ENCODE peak calls at places on chromosomes 6 and 20, in eight cellular contexts. H is GM23338, A is stomach, W is breast epithelium, M is H1, D is HepG2, X is upper lobe of left lung, G is HCT116. T is an unnamed sample. For H3K4me1, the result is how much of the 10 kb centered on the place peaks cover.

GRCh38 chr6:109869398-109870165 is 108.5 kb upstream of the GPR6 start:
- DNase-seq in G (no peak), X (no peak), D (no peak), W (no peak), H (no peak), M (no peak), A (no peak), T (no peak)

GRCh38 chr6:54248994-54249393 is 59.2 kb upstream of the TINAG start:
- DNase-seq in H (no peak), X (no peak), M (no peak), A (no peak), G (no peak), D (no peak), W (no peak), T (no peak)

GRCh38 chr6:76701610-76702009 is 629.1 kb upstream of the IMPG1 start:
- DNase-seq in H (no peak), G (no peak), X (no peak), M (no peak), W (no peak), A (no peak), D (no peak), T (no peak)

GRCh38 chr20:59992531-59992930 is 34.3 kb downstream of the CDH26 start:
- DNase-seq in D (no peak), X (no peak), W (no peak), H (no peak), G (no peak), M (no peak), A (no peak), T (no peak)

GRCh38 chr6:158418501-158418900 is 106.2 kb downstream of the TULP4 start:
- DNase-seq in W (no peak), G (no peak), H (no peak), A (no peak), D (no peak), X (no peak), M (no peak), T (no peak)

GRCh38 chr6:128363424-128363823 is 157.0 kb downstream of the PTPRK start:
- DNase-seq in M (no peak), A (no peak), W (no peak), H (no peak), D (no peak), X (no peak), G (no peak), T (no peak)

GRCh38 chr20:53162251-53162835 is 190.2 kb downstream of the TSHZ2 start:
- DNase-seq in X (no peak), A (no peak), G (peak), D (no peak), H (peak), W (no peak), M (no peak), T (no peak)

GRCh38 chr6:165519316-165519715 is 143.7 kb downstream of the PDE10A start:
- DNase-seq in G (no peak), W (no peak), A (no peak), X (no peak), M (no peak), H (no peak), D (no peak), T (no peak)

GRCh38 chr20:13788167-13788834 is 3.5 kb downstream of the NDUFAF5 start:
- DNase-seq in X (no peak), W (no peak), H (peak), D (peak), A (peak), M (no peak), G (peak), T (no peak)

GRCh38 chr6:73519943-73520687 is 717 bp downstream of the EEF1A1 start:
- DNase-seq in D (peak), G (no peak), M (no peak), X (peak), A (peak), W (peak), H (peak), T (no peak)

GRCh38 chr6:38020593-38020992 is 201.1 kb downstream of the ZFAND3 start:
- DNase-seq in D (no peak), G (no peak), W (no peak), M (no peak), X (no peak), H (no peak), A (no peak), T (no peak)

GRCh38 chr6:102085257-102085656 is 691.7 kb downstream of the GRIK2 start:
- DNase-seq in G (no peak), X (no peak), H (no peak), A (no peak), M (no peak), W (no peak), D (no peak), T (no peak)

GRCh38 chr6:47000842-47001241 is 41.3 kb downstream of the ADGRF1 start:
- DNase-seq in G (no peak), M (no peak), A (no peak), W (no peak), H (no peak), X (peak), D (no peak), T (no peak)

GRCh38 chr6:1607557-1608221 is 2.0 kb upstream of the FOXC1 start:
- DNase-seq in A (no peak), W (no peak), M (peak), G (no peak), X (no peak), D (peak), H (peak), T (no peak)

GRCh38 chr6:10558575-10558974 is 37.4 kb downstream of the GCNT2 start:
- DNase-seq in D (no peak), X (no peak), H (peak), W (no peak), G (no peak), A (peak), M (no peak), T (no peak)

GRCh38 chr6:7933794-7934193 is 23.2 kb upstream of the TXNDC5 start:
- DNase-seq in A (no peak), H (no peak), W (no peak), D (no peak), G (no peak), M (no peak), X (no peak), T (no peak)

GRCh38 chr6:16060039-16060438 is 68.8 kb upstream of the MYLIP start:
- DNase-seq in A (no peak), X (no peak), G (no peak), W (no peak), D (no peak), H (no peak), M (no peak), T (no peak)

GRCh38 chr6:116217069-116217468 is 36.8 kb downstream of the TSPYL4 start:
- DNase-seq in D (peak), A (no peak), W (no peak), M (no peak), X (no peak), G (peak), H (peak), T (peak)

GRCh38 chr6:137486388-137486787 is 7.8 kb downstream of the OLIG3 start:
- DNase-seq in M (no peak), X (no peak), H (peak), D (no peak), A (no peak), G (no peak), W (no peak), T (no peak)

GRCh38 chr6:107207251-107207890 is 92.1 kb upstream of the BEND3 start:
- DNase-seq in W (no peak), X (no peak), A (no peak), G (no peak), D (no peak), H (no peak), M (no peak), T (no peak)

GRCh38 chr20:20076297-20077065 is 24.1 kb downstream of the CFAP61 start:
- DNase-seq in A (no peak), X (no peak), G (no peak), M (no peak), H (no peak), D (no peak), W (no peak), T (no peak)

GRCh38 chr6:37371158-37372083 is 17.6 kb downstream of the RNF8 start:
- DNase-seq in H (no peak), G (no peak), X (no peak), W (no peak), D (no peak), M (no peak), A (no peak), T (no peak)

GRCh38 chr6:137967689-137968467 is 100.8 kb downstream of the TNFAIP3 start:
- DNase-seq in W (no peak), A (no peak), G (no peak), D (no peak), M (no peak), H (no peak), X (no peak), T (no peak)

GRCh38 chr6:162705736-162706135 is 21.8 kb downstream of the PRKN start:
- DNase-seq in H (no peak), G (no peak), D (no peak), A (no peak), M (no peak), W (no peak), X (no peak), T (no peak)

GRCh38 chr6:4088684-4089083 is 9.7 kb upstream of the FAM217A start:
- DNase-seq in A (no peak), D (no peak), M (no peak), H (no peak), X (no peak), G (no peak), W (no peak), T (no peak)

GRCh38 chr20:63518946-63519764 is 1.4 kb upstream of the PPDPF start:
- DNase-seq in X (peak), H (no peak), M (no peak), A (no peak), D (no peak), G (no peak), W (no peak), T (no peak)

GRCh38 chr6:128821116-128821515 is 61.8 kb upstream of the LAMA2 start:
- DNase-seq in G (no peak), H (no peak), D (no peak), A (no peak), M (no peak), W (no peak), X (no peak), T (no peak)

GRCh38 chr20:50933589-50933988 is 2.4 kb upstream of the ADNP start:
- DNase-seq in X (no peak), W (no peak), M (no peak), A (no peak), H (no peak), D (no peak), G (no peak), T (no peak)

GRCh38 chr20:47306755-47307370 is 49.6 kb downstream of the ZMYND8 start:
- DNase-seq in M (no peak), A (no peak), H (no peak), G (no peak), X (no peak), D (no peak), W (no peak), T (no peak)

GRCh38 chr6:20744911-20745557 is 210.8 kb downstream of the CDKAL1 start:
- DNase-seq in M (no peak), X (no peak), G (no peak), A (no peak), D (no peak), W (no peak), H (no peak), T (no peak)

GRCh38 chr6:69059413-69059812 is 424.3 kb downstream of the ADGRB3 start:
- DNase-seq in A (no peak), M (no peak), H (no peak), X (no peak), W (no peak), D (no peak), G (no peak), T (no peak)

GRCh38 chr6:69064226-69064625 is 429.1 kb downstream of the ADGRB3 start:
- DNase-seq in G (no peak), H (no peak), X (no peak), W (no peak), M (no peak), D (no peak), A (no peak), T (no peak)

GRCh38 chr6:69063401-69063800 is 428.3 kb downstream of the ADGRB3 start:
- DNase-seq in X (no peak), D (no peak), W (no peak), A (no peak), H (no peak), M (no peak), G (no peak), T (no peak)

GRCh38 chr6:69061066-69061465 is 426.0 kb downstream of the ADGRB3 start:
- DNase-seq in W (no peak), D (no peak), H (no peak), M (no peak), G (no peak), A (no peak), X (no peak), T (no peak)
- TF ChIP-seq POLR2AphosphoS5 in W (no peak), D (no peak), H (no peak), M (no peak), G (no peak), A (no peak), X (no peak), T (no peak)

GRCh38 chr20:62413896-62414481 is 6.9 kb upstream of the CABLES2 start:
- DNase-seq in H (peak), D (no peak), X (peak), W (no peak), G (no peak), A (no peak), M (no peak), T (no peak)
- H3K4me1 ChIP-seq in H (under half), D (under half), X (under half), W (under half), G (under half), A (under half), M (under half), T (under half)

GRCh38 chr6:125792680-125793079 is 1.9 kb downstream of the NCOA7 start:
- DNase-seq in D (no peak), A (no peak), W (no peak), M (no peak), X (no peak), H (no peak), G (no peak), T (no peak)

GRCh38 chr6:125791151-125791819 is 525 bp downstream of the NCOA7 start:
- DNase-seq in W (no peak), H (peak), M (no peak), G (no peak), D (peak), A (peak), X (no peak), T (peak)

GRCh38 chr6:125791820-125792165 is 1.0 kb downstream of the NCOA7 start:
- DNase-seq in H (no peak), X (no peak), A (no peak), D (no peak), M (no peak), W (no peak), G (no peak), T (no peak)

GRCh38 chr6:125793280-125793679 is 2.5 kb downstream of the NCOA7 start:
- DNase-seq in H (peak), D (no peak), A (no peak), M (no peak), W (no peak), X (no peak), G (no peak), T (no peak)

DNA sequence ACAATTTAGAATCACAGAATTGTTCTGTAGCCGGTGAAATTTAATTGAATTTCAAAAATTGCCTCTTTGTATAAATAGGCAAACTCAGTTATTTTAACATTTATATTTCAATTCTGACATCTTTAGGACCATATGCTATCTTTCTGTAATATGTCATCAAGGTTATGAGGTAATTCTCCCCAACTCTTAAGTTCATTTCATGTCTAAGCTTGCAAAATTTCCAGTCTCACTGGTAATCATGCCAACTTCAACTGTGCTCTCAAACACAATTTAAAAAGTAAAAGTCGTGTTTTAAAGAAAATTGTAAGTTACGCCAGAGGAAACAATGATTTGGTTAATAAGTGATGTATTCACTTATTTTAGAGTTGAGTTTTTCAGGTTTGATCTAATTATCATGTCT is 1.4 kb downstream of the NCOA7 start:
- DNase-seq in H (no peak), X (no peak), M (no peak), W (no peak), A (no peak), D (no peak), G (no peak), T (no peak)
- H3K4me3 ChIP-seq in H (peak), X (peak), M (no peak), W (peak), A (peak), D (no peak), G (no peak), T (no peak)

DNA sequence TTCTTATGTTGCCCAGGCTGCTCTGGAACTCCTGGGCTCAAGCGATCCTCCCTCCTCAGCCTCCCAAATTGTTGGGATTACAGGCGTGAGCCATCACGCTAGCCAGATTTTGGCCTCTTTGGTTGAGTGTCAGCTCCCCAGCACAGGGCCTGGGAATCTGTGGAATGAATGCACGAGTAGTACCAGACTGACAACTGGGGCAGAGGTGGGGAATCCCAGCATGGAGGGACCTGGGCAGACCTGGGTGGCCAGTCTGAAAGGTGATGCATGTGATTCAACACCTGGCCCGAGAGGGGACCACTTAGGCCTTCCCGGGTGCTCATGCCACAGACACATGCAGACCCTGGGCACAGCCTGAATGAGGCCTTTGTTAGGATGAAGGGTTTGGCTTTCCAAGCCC is 19.0 kb upstream of the TFAP2C start:
- DNase-seq in D (no peak), G (no peak), A (no peak), X (no peak), W (no peak), H (no peak), M (no peak), T (no peak)
- TF ChIP-seq POLR2AphosphoS5 in D (no peak), G (no peak), A (no peak), X (no peak), W (no peak), H (no peak), M (no peak), T (no peak)

GRCh38 chr6:52554684-52555280 is 22.1 kb downstream of the TRAM2 start:
- DNase-seq in X (no peak), H (no peak), A (no peak), M (no peak), G (no peak), W (no peak), D (no peak), T (no peak)
- H3K4me1 ChIP-seq in X (under half), H (under half), A (under half), M (under half), G (under half), W (under half), D (half or more), T (half or more)

T was measured in Panc1.